ENCODE peak calls at places on chromosomes 2 and 18, in nine cellular contexts. One of them, this sample, is unnamed.

GRCh38 chr2:45128580-45128997 is 119.3 kb upstream of the SIX2 start:
- DNase-seq in foreskin fibroblast: peak
- DNase-seq in Peyer's patch: no peak
- DNase-seq in cardiac fibroblast: peak
- DNase-seq in transverse colon: no peak
- DNase-seq in progenitor cell of endocrine pancreas: no peak
- DNase-seq in cardiac muscle cell: no peak
- DNase-seq in GM20000: no peak
- DNase-seq in retinal pigment epithelial cell: peak
- DNase-seq in this sample: peak

GRCh38 chr18:74019864-74020263 is 127.8 kb downstream of the FBXO15 start:
- DNase-seq in GM20000: no peak
- DNase-seq in retinal pigment epithelial cell: no peak
- DNase-seq in transverse colon: no peak
- DNase-seq in cardiac fibroblast: no peak
- DNase-seq in Peyer's patch: no peak
- DNase-seq in cardiac muscle cell: no peak
- DNase-seq in progenitor cell of endocrine pancreas: no peak
- DNase-seq in foreskin fibroblast: no peak
- DNase-seq in this sample: no peak

GRCh38 chr2:175175896-175176295 is 5.6 kb downstream of the ATP5MC3 start:
- DNase-seq in retinal pigment epithelial cell: no peak
- DNase-seq in transverse colon: no peak
- DNase-seq in foreskin fibroblast: peak
- DNase-seq in GM20000: no peak
- DNase-seq in cardiac muscle cell: no peak
- DNase-seq in cardiac fibroblast: no peak
- DNase-seq in progenitor cell of endocrine pancreas: no peak
- DNase-seq in Peyer's patch: no peak
- DNase-seq in this sample: no peak

GRCh38 chr2:143960177-143960576 is 559.7 kb downstream of the ZEB2 start:
- DNase-seq in progenitor cell of endocrine pancreas: no peak
- DNase-seq in GM20000: no peak
- DNase-seq in cardiac fibroblast: no peak
- DNase-seq in retinal pigment epithelial cell: no peak
- DNase-seq in foreskin fibroblast: peak
- DNase-seq in transverse colon: no peak
- DNase-seq in cardiac muscle cell: no peak
- DNase-seq in Peyer's patch: no peak
- DNase-seq in this sample: no peak

GRCh38 chr2:131125195-131125757 is 20.1 kb downstream of the PLEKHB2 start:
- DNase-seq in Peyer's patch: no peak
- DNase-seq in transverse colon: no peak
- DNase-seq in GM20000: no peak
- DNase-seq in cardiac fibroblast: no peak
- DNase-seq in cardiac muscle cell: no peak
- DNase-seq in progenitor cell of endocrine pancreas: no peak
- DNase-seq in foreskin fibroblast: no peak
- DNase-seq in retinal pigment epithelial cell: no peak
- DNase-seq in this sample: no peak

GRCh38 chr2:197973772-197974171 is 169.4 kb downstream of the PLCL1 start:
- DNase-seq in GM20000: no peak
- DNase-seq in Peyer's patch: no peak
- DNase-seq in foreskin fibroblast: peak
- DNase-seq in cardiac fibroblast: no peak
- DNase-seq in transverse colon: no peak
- DNase-seq in cardiac muscle cell: no peak
- DNase-seq in retinal pigment epithelial cell: no peak
- DNase-seq in progenitor cell of endocrine pancreas: no peak
- DNase-seq in this sample: no peak

GRCh38 chr2:25567406-25567805 is 106.0 kb downstream of the DTNB start:
- DNase-seq in cardiac muscle cell: peak
- DNase-seq in Peyer's patch: no peak
- DNase-seq in GM20000: peak
- DNase-seq in transverse colon: no peak
- DNase-seq in foreskin fibroblast: peak
- DNase-seq in cardiac fibroblast: peak
- DNase-seq in progenitor cell of endocrine pancreas: no peak
- DNase-seq in retinal pigment epithelial cell: no peak
- DNase-seq in this sample: no peak

GRCh38 chr18:49151482-49151881 is 200.7 kb upstream of the SMAD7 start:
- DNase-seq in Peyer's patch: no peak
- DNase-seq in GM20000: no peak
- DNase-seq in transverse colon: no peak
- DNase-seq in foreskin fibroblast: peak
- DNase-seq in cardiac fibroblast: no peak
- DNase-seq in retinal pigment epithelial cell: no peak
- DNase-seq in progenitor cell of endocrine pancreas: no peak
- DNase-seq in cardiac muscle cell: no peak
- DNase-seq in this sample: no peak

GRCh38 chr2:40367652-40368051 is 84.2 kb downstream of the SLC8A1 start:
- DNase-seq in transverse colon: no peak
- DNase-seq in GM20000: no peak
- DNase-seq in cardiac fibroblast: peak
- DNase-seq in progenitor cell of endocrine pancreas: no peak
- DNase-seq in retinal pigment epithelial cell: no peak
- DNase-seq in foreskin fibroblast: peak
- DNase-seq in Peyer's patch: no peak
- DNase-seq in cardiac muscle cell: no peak
- DNase-seq in this sample: no peak

DNA sequence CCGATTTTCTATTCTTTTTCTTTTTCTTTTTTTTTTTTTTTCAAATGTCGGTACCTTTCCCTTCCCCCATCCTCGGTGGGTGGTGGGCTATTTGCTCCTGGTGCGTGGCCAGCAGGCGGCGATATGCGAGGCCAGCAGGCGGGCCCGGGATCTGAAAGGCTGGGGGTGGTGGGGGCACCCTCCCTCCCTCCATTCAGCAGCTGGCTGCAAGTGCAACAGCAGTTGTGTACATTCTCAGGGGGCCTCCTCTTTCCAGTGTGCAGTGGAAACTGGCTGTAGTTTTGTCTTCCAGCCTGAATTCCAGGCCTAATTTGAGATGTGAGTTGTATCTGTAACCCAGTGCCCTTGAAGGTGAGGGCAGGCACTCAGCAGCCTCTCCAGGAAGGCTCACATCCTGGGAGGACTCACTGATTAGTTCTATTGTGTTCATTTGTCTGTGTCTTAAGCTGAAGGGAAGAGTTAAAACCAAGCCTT is 3.1 kb downstream of the MYCN start:
- DNase-seq in progenitor cell of endocrine pancreas: peak
- DNase-seq in GM20000: peak
- DNase-seq in transverse colon: peak
- DNase-seq in foreskin fibroblast: no peak
- DNase-seq in cardiac fibroblast: no peak
- DNase-seq in retinal pigment epithelial cell: no peak
- DNase-seq in Peyer's patch: no peak
- DNase-seq in cardiac muscle cell: peak
- DNase-seq in this sample: peak
- TF ChIP-seq CTCF in progenitor cell of endocrine pancreas: peak
- TF ChIP-seq CTCF in GM20000: no peak
- TF ChIP-seq CTCF in transverse colon: peak
- TF ChIP-seq CTCF in foreskin fibroblast: no peak
- TF ChIP-seq CTCF in cardiac fibroblast: no peak
- TF ChIP-seq CTCF in retinal pigment epithelial cell: peak
- TF ChIP-seq CTCF in Peyer's patch: peak
- TF ChIP-seq CTCF in cardiac muscle cell: no peak
- TF ChIP-seq CTCF in this sample: peak

GRCh38 chr2:177264209-177264538 is 353 bp downstream of the NFE2L2 start:
- DNase-seq in cardiac fibroblast: no peak
- DNase-seq in cardiac muscle cell: peak
- DNase-seq in transverse colon: peak
- DNase-seq in Peyer's patch: no peak
- DNase-seq in GM20000: no peak
- DNase-seq in progenitor cell of endocrine pancreas: peak
- DNase-seq in foreskin fibroblast: peak
- DNase-seq in retinal pigment epithelial cell: no peak
- DNase-seq in this sample: peak

GRCh38 chr2:177262137-177262536 is 2.4 kb downstream of the NFE2L2 start:
- DNase-seq in cardiac muscle cell: no peak
- DNase-seq in cardiac fibroblast: no peak
- DNase-seq in foreskin fibroblast: no peak
- DNase-seq in Peyer's patch: no peak
- DNase-seq in transverse colon: no peak
- DNase-seq in retinal pigment epithelial cell: no peak
- DNase-seq in GM20000: no peak
- DNase-seq in progenitor cell of endocrine pancreas: no peak
- DNase-seq in this sample: no peak

GRCh38 chr2:177264539-177265385 is at the start of gene NFE2L2:
- DNase-seq in foreskin fibroblast: peak
- DNase-seq in cardiac muscle cell: peak
- DNase-seq in cardiac fibroblast: peak
- DNase-seq in GM20000: peak
- DNase-seq in Peyer's patch: peak
- DNase-seq in transverse colon: peak
- DNase-seq in retinal pigment epithelial cell: peak
- DNase-seq in progenitor cell of endocrine pancreas: peak
- DNase-seq in this sample: peak

GRCh38 chr2:177262958-177263450 is 1.5 kb downstream of the NFE2L2 start:
- DNase-seq in progenitor cell of endocrine pancreas: no peak
- DNase-seq in cardiac fibroblast: no peak
- DNase-seq in transverse colon: no peak
- DNase-seq in cardiac muscle cell: no peak
- DNase-seq in GM20000: no peak
- DNase-seq in retinal pigment epithelial cell: no peak
- DNase-seq in Peyer's patch: no peak
- DNase-seq in foreskin fibroblast: no peak
- DNase-seq in this sample: no peak

DNA sequence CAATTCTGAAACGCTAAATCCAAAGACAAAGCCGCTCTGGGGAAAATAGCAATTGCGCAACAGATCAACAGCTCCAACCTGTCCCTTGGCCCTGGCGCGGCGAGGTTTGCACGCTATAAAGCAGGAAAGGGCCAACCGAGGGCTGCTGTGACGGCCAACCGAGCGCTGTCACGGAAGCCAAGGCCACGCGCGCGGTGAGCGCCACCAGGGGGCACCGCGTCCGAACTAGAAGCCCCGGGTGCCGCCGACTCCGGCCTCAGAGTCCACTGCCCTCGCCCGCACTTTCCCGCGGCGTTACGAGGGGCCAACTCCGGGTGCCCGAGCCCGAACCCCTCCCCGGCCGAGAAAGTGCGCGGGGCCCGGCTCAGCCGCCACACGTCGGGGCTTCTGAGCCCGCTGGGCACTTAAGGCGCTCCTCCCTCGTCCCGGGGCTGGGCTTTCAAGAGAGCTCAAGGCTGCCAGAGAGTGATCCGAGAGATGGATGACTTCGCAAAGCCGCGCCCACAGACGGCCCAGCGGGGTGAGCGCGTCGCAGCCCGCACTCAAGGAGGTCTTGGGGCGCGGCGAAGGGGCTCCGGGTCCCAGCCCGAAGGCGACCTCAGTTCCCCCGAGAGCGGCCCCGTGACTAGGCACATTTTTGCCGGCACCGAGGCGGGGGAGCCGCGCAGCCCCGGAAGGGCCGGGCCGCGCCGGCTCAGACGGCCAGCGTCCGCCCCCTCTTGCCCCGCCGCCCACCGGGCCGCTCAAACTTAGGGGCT is 897 bp downstream of the NFE2L2 start:
- DNase-seq in cardiac muscle cell: peak
- DNase-seq in Peyer's patch: peak
- DNase-seq in foreskin fibroblast: peak
- DNase-seq in retinal pigment epithelial cell: peak
- DNase-seq in transverse colon: peak
- DNase-seq in GM20000: peak
- DNase-seq in cardiac fibroblast: peak
- DNase-seq in progenitor cell of endocrine pancreas: peak
- DNase-seq in this sample: peak
- TF ChIP-seq CTCF in cardiac muscle cell: peak
- TF ChIP-seq CTCF in Peyer's patch: peak
- TF ChIP-seq CTCF in foreskin fibroblast: peak
- TF ChIP-seq CTCF in retinal pigment epithelial cell: peak
- TF ChIP-seq CTCF in transverse colon: peak
- TF ChIP-seq CTCF in GM20000: peak
- TF ChIP-seq CTCF in cardiac fibroblast: peak
- TF ChIP-seq CTCF in progenitor cell of endocrine pancreas: peak
- TF ChIP-seq CTCF in this sample: peak

GRCh38 chr2:64000630-64001381 is 18.4 kb downstream of the VPS54 start:
- DNase-seq in transverse colon: no peak
- DNase-seq in cardiac muscle cell: no peak
- DNase-seq in foreskin fibroblast: no peak
- DNase-seq in Peyer's patch: no peak
- DNase-seq in GM20000: no peak
- DNase-seq in retinal pigment epithelial cell: no peak
- DNase-seq in progenitor cell of endocrine pancreas: no peak
- DNase-seq in cardiac fibroblast: no peak
- DNase-seq in this sample: no peak
- TF ChIP-seq CTCF in transverse colon: no peak
- TF ChIP-seq CTCF in cardiac muscle cell: peak
- TF ChIP-seq CTCF in foreskin fibroblast: no peak
- TF ChIP-seq CTCF in Peyer's patch: no peak
- TF ChIP-seq CTCF in GM20000: no peak
- TF ChIP-seq CTCF in retinal pigment epithelial cell: peak
- TF ChIP-seq CTCF in progenitor cell of endocrine pancreas: peak
- TF ChIP-seq CTCF in cardiac fibroblast: no peak
- TF ChIP-seq CTCF in this sample: peak

GRCh38 chr2:8288206-8288605 is 393.6 kb upstream of the ID2 start:
- DNase-seq in retinal pigment epithelial cell: no peak
- DNase-seq in foreskin fibroblast: no peak
- DNase-seq in progenitor cell of endocrine pancreas: no peak
- DNase-seq in transverse colon: no peak
- DNase-seq in Peyer's patch: no peak
- DNase-seq in GM20000: no peak
- DNase-seq in cardiac muscle cell: no peak
- DNase-seq in cardiac fibroblast: no peak
- DNase-seq in this sample: no peak

GRCh38 chr2:8285898-8286297 is 396.0 kb upstream of the ID2 start:
- DNase-seq in transverse colon: no peak
- DNase-seq in cardiac fibroblast: no peak
- DNase-seq in retinal pigment epithelial cell: no peak
- DNase-seq in cardiac muscle cell: no peak
- DNase-seq in foreskin fibroblast: no peak
- DNase-seq in progenitor cell of endocrine pancreas: no peak
- DNase-seq in GM20000: no peak
- DNase-seq in Peyer's patch: no peak
- DNase-seq in this sample: no peak

GRCh38 chr2:8282858-8283252 is 399.0 kb upstream of the ID2 start:
- DNase-seq in transverse colon: no peak
- DNase-seq in progenitor cell of endocrine pancreas: no peak
- DNase-seq in GM20000: no peak
- DNase-seq in retinal pigment epithelial cell: no peak
- DNase-seq in Peyer's patch: no peak
- DNase-seq in foreskin fibroblast: no peak
- DNase-seq in cardiac fibroblast: no peak
- DNase-seq in cardiac muscle cell: no peak
- DNase-seq in this sample: no peak

GRCh38 chr2:8281950-8282857 is 399.7 kb upstream of the ID2 start:
- DNase-seq in GM20000: no peak
- DNase-seq in transverse colon: peak
- DNase-seq in Peyer's patch: no peak
- DNase-seq in cardiac muscle cell: no peak
- DNase-seq in progenitor cell of endocrine pancreas: no peak
- DNase-seq in retinal pigment epithelial cell: no peak
- DNase-seq in foreskin fibroblast: no peak
- DNase-seq in cardiac fibroblast: no peak
- DNase-seq in this sample: no peak

DNA sequence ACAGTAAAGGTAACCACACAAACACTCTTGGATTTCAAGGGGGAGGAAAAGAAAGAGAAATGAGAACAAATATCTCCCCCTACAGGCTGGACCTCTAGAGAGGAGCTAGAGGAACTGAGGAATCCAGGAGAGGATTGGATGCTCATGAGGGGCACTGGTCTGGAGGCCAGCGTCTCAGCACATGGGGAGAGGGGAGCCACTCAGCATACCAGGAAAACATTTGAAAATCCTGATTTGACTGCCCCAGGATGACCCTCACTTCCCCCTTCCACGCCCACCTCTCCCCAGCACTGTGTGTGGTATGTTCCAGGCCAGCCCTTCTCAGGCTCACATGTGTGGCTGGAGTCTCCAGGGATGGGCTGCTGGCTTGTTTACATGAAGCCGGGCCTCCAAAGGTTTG is 396.8 kb upstream of the ID2 start:
- DNase-seq in Peyer's patch: no peak
- DNase-seq in GM20000: no peak
- DNase-seq in cardiac muscle cell: no peak
- DNase-seq in retinal pigment epithelial cell: no peak
- DNase-seq in progenitor cell of endocrine pancreas: no peak
- DNase-seq in foreskin fibroblast: no peak
- DNase-seq in cardiac fibroblast: peak
- DNase-seq in transverse colon: no peak
- DNase-seq in this sample: no peak
- TF ChIP-seq CTCF in Peyer's patch: no peak
- TF ChIP-seq CTCF in GM20000: peak
- TF ChIP-seq CTCF in cardiac muscle cell: peak
- TF ChIP-seq CTCF in retinal pigment epithelial cell: no peak
- TF ChIP-seq CTCF in progenitor cell of endocrine pancreas: no peak
- TF ChIP-seq CTCF in foreskin fibroblast: no peak
- TF ChIP-seq CTCF in cardiac fibroblast: no peak
- TF ChIP-seq CTCF in transverse colon: no peak
- TF ChIP-seq CTCF in this sample: peak